ENCODE peak calls at places on chromosomes 5 and 9, in five cellular contexts. One of them, this sample, is unnamed.

GRCh38 chr5:95669540-95669939 is 13.3 kb downstream of the SPATA9 start:
- DNase-seq in M059J: peak
- DNase-seq in NT2/D1: no peak
- DNase-seq in Caki2: no peak
- DNase-seq in naive B cell: no peak
- DNase-seq in this sample: peak

GRCh38 chr5:172659909-172660628 is 19.0 kb downstream of the NEURL1B start:
- DNase-seq in M059J: peak
- DNase-seq in Caki2: no peak
- DNase-seq in naive B cell: no peak
- DNase-seq in NT2/D1: no peak
- DNase-seq in this sample: peak

GRCh38 chr9:137162505-137163100 is 7.2 kb downstream of the LRRC26 start:
- DNase-seq in NT2/D1: no peak
- DNase-seq in Caki2: no peak
- DNase-seq in M059J: no peak
- DNase-seq in naive B cell: no peak
- DNase-seq in this sample: no peak

GRCh38 chr5:132747064-132747692 is at the start of gene CCNI2:
- DNase-seq in M059J: peak
- DNase-seq in naive B cell: peak
- DNase-seq in NT2/D1: no peak
- DNase-seq in Caki2: no peak
- DNase-seq in this sample: peak

GRCh38 chr9:17003576-17004240 is 131.1 kb upstream of the CNTLN start:
- DNase-seq in Caki2: no peak
- DNase-seq in NT2/D1: no peak
- DNase-seq in M059J: no peak
- DNase-seq in naive B cell: no peak
- DNase-seq in this sample: peak

GRCh38 chr5:181028032-181028819 is 11.8 kb upstream of the BTNL9 start:
- DNase-seq in naive B cell: no peak
- DNase-seq in M059J: no peak
- DNase-seq in NT2/D1: no peak
- DNase-seq in Caki2: peak
- DNase-seq in this sample: no peak

GRCh38 chr5:141771031-141771430 is 89.0 kb upstream of the ARAP3 start:
- DNase-seq in Caki2: no peak
- DNase-seq in NT2/D1: no peak
- DNase-seq in M059J: no peak
- DNase-seq in naive B cell: no peak
- DNase-seq in this sample: no peak

GRCh38 chr5:1779782-1780620 is 19.6 kb downstream of the MRPL36 start:
- DNase-seq in NT2/D1: no peak
- DNase-seq in M059J: no peak
- DNase-seq in naive B cell: no peak
- DNase-seq in Caki2: no peak
- DNase-seq in this sample: no peak

GRCh38 chr5:125311743-125312142 is 565.3 kb upstream of the ZNF608 start:
- DNase-seq in Caki2: peak
- DNase-seq in NT2/D1: no peak
- DNase-seq in M059J: peak
- DNase-seq in naive B cell: no peak
- DNase-seq in this sample: no peak

GRCh38 chr9:126783958-126784357 is 20.9 kb upstream of the ZBTB43 start:
- DNase-seq in Caki2: no peak
- DNase-seq in naive B cell: no peak
- DNase-seq in NT2/D1: no peak
- DNase-seq in M059J: no peak
- DNase-seq in this sample: no peak

GRCh38 chr9:87684627-87685204 is 41.2 kb upstream of the CTSL start:
- DNase-seq in NT2/D1: peak
- DNase-seq in M059J: peak
- DNase-seq in naive B cell: no peak
- DNase-seq in Caki2: no peak
- DNase-seq in this sample: no peak

GRCh38 chr9:95315108-95315746 is 2.3 kb downstream of the FANCC start:
- DNase-seq in Caki2: peak
- DNase-seq in NT2/D1: no peak
- DNase-seq in M059J: no peak
- DNase-seq in naive B cell: no peak
- DNase-seq in this sample: no peak

GRCh38 chr5:851553-851952 is 767 bp upstream of the ZDHHC11 start:
- DNase-seq in M059J: no peak
- DNase-seq in naive B cell: no peak
- DNase-seq in Caki2: no peak
- DNase-seq in NT2/D1: no peak
- DNase-seq in this sample: no peak

GRCh38 chr5:57663466-57663865 is 180.9 kb upstream of the ACTBL2 start:
- DNase-seq in naive B cell: no peak
- DNase-seq in NT2/D1: no peak
- DNase-seq in Caki2: no peak
- DNase-seq in M059J: no peak
- DNase-seq in this sample: no peak

GRCh38 chr5:38347896-38348295 is 89.5 kb downstream of the EGFLAM start:
- DNase-seq in NT2/D1: no peak
- DNase-seq in M059J: peak
- DNase-seq in Caki2: no peak
- DNase-seq in naive B cell: no peak
- DNase-seq in this sample: no peak

GRCh38 chr9:126857261-126857960 is 3.0 kb upstream of the ZBTB34 start:
- DNase-seq in NT2/D1: no peak
- DNase-seq in Caki2: no peak
- DNase-seq in M059J: no peak
- DNase-seq in naive B cell: no peak
- DNase-seq in this sample: peak

GRCh38 chr5:128472919-128473318 is 65.1 kb downstream of the FBN2 start:
- DNase-seq in naive B cell: no peak
- DNase-seq in Caki2: no peak
- DNase-seq in M059J: no peak
- DNase-seq in NT2/D1: no peak
- DNase-seq in this sample: no peak

GRCh38 chr9:32703635-32704034 is 68.2 kb upstream of the TAF1L start:
- DNase-seq in Caki2: peak
- DNase-seq in M059J: no peak
- DNase-seq in NT2/D1: no peak
- DNase-seq in naive B cell: no peak
- DNase-seq in this sample: no peak

GRCh38 chr5:538271-538771 is 14.1 kb upstream of the SLC9A3 start:
- DNase-seq in NT2/D1: no peak
- DNase-seq in Caki2: no peak
- DNase-seq in M059J: no peak
- DNase-seq in naive B cell: no peak
- DNase-seq in this sample: no peak

GRCh38 chr5:95664204-95664786 is 17.7 kb downstream of the RFESD start:
- DNase-seq in NT2/D1: no peak
- DNase-seq in Caki2: peak
- DNase-seq in naive B cell: no peak
- DNase-seq in M059J: peak
- DNase-seq in this sample: no peak

GRCh38 chr9:124780060-124780756 is 3.3 kb downstream of the OLFML2A start:
- DNase-seq in NT2/D1: no peak
- DNase-seq in naive B cell: no peak
- DNase-seq in Caki2: no peak
- DNase-seq in M059J: no peak
- DNase-seq in this sample: no peak

GRCh38 chr5:172593721-172594120 is 47.3 kb upstream of the NEURL1B start:
- DNase-seq in Caki2: no peak
- DNase-seq in NT2/D1: no peak
- DNase-seq in M059J: no peak
- DNase-seq in naive B cell: no peak
- DNase-seq in this sample: no peak

GRCh38 chr9:70398145-70398556 is 16.3 kb downstream of the KLF9 start:
- DNase-seq in M059J: no peak
- DNase-seq in NT2/D1: no peak
- DNase-seq in naive B cell: peak
- DNase-seq in Caki2: no peak
- DNase-seq in this sample: no peak

GRCh38 chr9:108389056-108389455 is 466.7 kb downstream of the ACTL7B start:
- DNase-seq in NT2/D1: no peak
- DNase-seq in M059J: no peak
- DNase-seq in naive B cell: no peak
- DNase-seq in Caki2: no peak
- DNase-seq in this sample: no peak

GRCh38 chr5:107320851-107321250 is 349.9 kb downstream of the EFNA5 start:
- DNase-seq in NT2/D1: no peak
- DNase-seq in Caki2: no peak
- DNase-seq in M059J: no peak
- DNase-seq in naive B cell: no peak
- DNase-seq in this sample: no peak

GRCh38 chr5:15598294-15598902 is 98.4 kb downstream of the FBXL7 start:
- DNase-seq in NT2/D1: peak
- DNase-seq in naive B cell: no peak
- DNase-seq in M059J: peak
- DNase-seq in Caki2: peak
- DNase-seq in this sample: no peak